ENCODE peak calls at places on chromosomes 16 and 17, in five cellular contexts. F is Right ventricle myocardium superior, O is iris pigment epithelial cell, A is upper lobe of left lung, K is BJ. V is an unnamed sample.

GRCh38 chr16:54955757-54956156 is 25.1 kb downstream of the IRX5 start:
- DNase-seq in F (no peak), O (no peak), A (no peak), K (no peak), V (no peak)

GRCh38 chr16:568401-569258 is 1.1 kb upstream of the PIGQ start:
- DNase-seq in F (no peak), O (no peak), A (no peak), K (no peak), V (no peak)

GRCh38 chr16:68689921-68690320 is 44.8 kb downstream of the CDH3 start:
- DNase-seq in F (no peak), O (no peak), A (no peak), K (no peak), V (no peak)

GRCh38 chr17:74454197-74455024 is 12.0 kb upstream of the CD300A start:
- DNase-seq in F (peak), O (peak), A (peak), K (no peak), V (peak)

GRCh38 chr17:46129302-46129701 is 63.9 kb downstream of the KANSL1 start:
- DNase-seq in F (no peak), O (no peak), A (no peak), K (no peak), V (no peak)

GRCh38 chr17:7570351-7570750 is 8.6 kb downstream of the SENP3 start:
- DNase-seq in F (no peak), O (no peak), A (no peak), K (no peak), V (no peak)

GRCh38 chr16:86563489-86564345 is 2.9 kb upstream of the FOXC2 start:
- DNase-seq in F (peak), O (peak), A (peak), K (no peak), V (peak)

GRCh38 chr17:77327566-77328463 is 187.0 kb downstream of the SEC14L1 start:
- DNase-seq in F (peak), O (no peak), A (no peak), K (no peak), V (no peak)

GRCh38 chr17:78678711-78679110 is 101.5 kb upstream of the DNAH17 start:
- DNase-seq in F (no peak), O (no peak), A (no peak), K (no peak), V (no peak)

GRCh38 chr17:55577011-55577586 is 65.8 kb upstream of the SMIM36 start:
- DNase-seq in F (peak), O (peak), A (no peak), K (peak), V (no peak)

GRCh38 chr16:66512589-66513404 is 37.1 kb downstream of the TK2 start:
- DNase-seq in F (peak), O (peak), A (no peak), K (no peak), V (no peak)

GRCh38 chr16:57653936-57654335 is 14.2 kb upstream of the ADGRG3 start:
- DNase-seq in F (no peak), O (peak), A (peak), K (no peak), V (no peak)

GRCh38 chr16:1428511-1428910 is 2.4 kb upstream of the PERCC1 start:
- DNase-seq in F (no peak), O (peak), A (peak), K (no peak), V (no peak)

GRCh38 chr17:20125724-20126123 is 116.6 kb downstream of the SPECC1 start:
- DNase-seq in F (no peak), O (no peak), A (no peak), K (no peak), V (no peak)

GRCh38 chr17:73952498-73953205 is 250.8 kb upstream of the RPL38 start:
- DNase-seq in F (peak), O (no peak), A (peak), K (no peak), V (peak)

GRCh38 chr16:28163699-28164584 is 47.8 kb downstream of the XPO6 start:
- DNase-seq in F (no peak), O (peak), A (no peak), K (peak), V (no peak)